ENCODE peak calls at places on chromosomes 2 and 18, in nine cellular contexts. X is left colon; R is activated T-helper 1 cell treated with Interleukin-2 at 50 U/mL for 16 hours; D is amniotic stem cell; H is WERI-Rb-1; Z is stimulated activated CD8-positive, alpha-beta memory T cell treated with anti-CD3 and anti-CD28 coated beads, Interleukin-7, amount 100 ng/mL, for 24 hours; F is stimulated activated CD4-positive, alpha-beta T cell treated with anti-CD3 and anti-CD28 coated beads, Interleukin-1b, Interleukin-23, amount 100 ng/mL, for 1 hour; A is iris pigment epithelial cell; G is mesendoderm. C is an unnamed sample.

GRCh38 chr18:58894937-58895336 is 30.3 kb downstream of the ZNF532 start:
- DNase-seq in G (no peak), R (no peak), F (no peak), D (no peak), X (no peak), H (no peak), A (no peak), Z (no peak), C (no peak)

GRCh38 chr2:219045937-219046550 is 4.7 kb upstream of the CFAP65 start:
- DNase-seq in H (no peak), A (peak; percentile 21), Z (no peak), X (peak; percentile 62), F (no peak), R (no peak), G (peak; percentile 68), D (no peak), C (peak; percentile 55)

GRCh38 chr2:95359501-95359930 is 43.0 kb upstream of the FAHD2A start:
- DNase-seq in H (no peak), X (no peak), F (no peak), G (no peak), Z (no peak), R (no peak), D (no peak), A (no peak), C (no peak)

GRCh38 chr18:6878881-6879280 is 149.4 kb downstream of the ARHGAP28 start:
- DNase-seq in R (no peak), D (no peak), G (no peak), X (no peak), F (no peak), Z (no peak), A (no peak), H (no peak), C (peak; percentile 61)

GRCh38 chr18:33870059-33870458 is 292.0 kb downstream of the ASXL3 start:
- DNase-seq in X (no peak), Z (no peak), D (peak; percentile 0), F (no peak), H (no peak), R (no peak), A (peak; percentile 29), G (peak; percentile 54), C (peak; percentile 63)

GRCh38 chr2:6452702-6453481 is 412.8 kb downstream of the CMPK2 start:
- DNase-seq in R (no peak), F (no peak), H (no peak), G (peak; percentile 81), D (no peak), X (no peak), A (peak; percentile 31), Z (no peak), C (peak; percentile 10)

GRCh38 chr2:140791802-140792201 is 1339.0 kb downstream of the LRP1B start:
- DNase-seq in G (no peak), A (peak; percentile 5), D (no peak), R (no peak), X (no peak), H (no peak), F (no peak), Z (no peak), C (no peak)

GRCh38 chr2:3605013-3605961 is 10.4 kb downstream of the COLEC11 start:
- DNase-seq in D (no peak), A (no peak), R (no peak), X (peak; percentile 49), H (peak; percentile 76), Z (no peak), G (no peak), F (no peak), C (peak; percentile 67)

GRCh38 chr18:50518787-50519520 is 40.9 kb upstream of the MAPK4 start:
- DNase-seq in X (no peak), R (no peak), Z (no peak), G (peak; percentile 71), F (no peak), A (peak; percentile 25), D (no peak), H (no peak), C (no peak)

GRCh38 chr2:18474690-18475089 is 85.8 kb downstream of the RDH14 start:
- DNase-seq in H (no peak), D (no peak), F (no peak), X (no peak), G (no peak), R (no peak), A (no peak), Z (no peak), C (no peak)

GRCh38 chr18:44878335-44878734 is 197.6 kb downstream of the SETBP1 start:
- DNase-seq in A (no peak), H (no peak), Z (no peak), G (no peak), R (no peak), F (no peak), D (no peak), X (no peak), C (no peak)

GRCh38 chr2:33411765-33412164 is 64.7 kb upstream of the RASGRP3 start:
- DNase-seq in R (no peak), H (no peak), Z (no peak), X (no peak), D (no peak), G (no peak), A (peak; percentile 79), F (no peak), C (peak; percentile 78)

C was measured in adipocyte.